ENCODE peak calls at places on chromosomes 2 and 18, in four cellular contexts. P is stomach, S is kidney, W is OCI-LY7. I is an unnamed sample. For H3K36me3, the result is how much of the 10 kb centered on the place peaks cover.

GRCh38 chr2:173286153-173286809 is 68.4 kb upstream of the CDCA7 start:
- DNase-seq in P (no peak), S (no peak), W (peak), I (no peak)

GRCh38 chr18:2787225-2787624 is 59.6 kb upstream of the EMILIN2 start:
- DNase-seq in P (no peak), W (no peak), S (no peak), I (no peak)

GRCh38 chr2:218485986-218486667 is 67.2 kb downstream of the VIL1 start:
- DNase-seq in S (no peak), P (no peak), W (no peak), I (no peak)

GRCh38 chr2:134232868-134233732 is 20.8 kb upstream of the MGAT5 start:
- DNase-seq in W (peak), P (no peak), S (no peak), I (no peak)

GRCh38 chr2:60366178-60366577 is 187.3 kb downstream of the BCL11A start:
- DNase-seq in S (no peak), W (peak), P (no peak), I (no peak)

GRCh38 chr2:235045336-235045972 is 93.6 kb downstream of the SH3BP4 start:
- DNase-seq in P (peak), S (no peak), W (peak), I (no peak)

GRCh38 chr2:85583667-85584353 is 421 bp upstream of the VAMP5 start:
- DNase-seq in W (no peak), P (no peak), S (peak), I (no peak)

GRCh38 chr2:20447437-20448245 is 767 bp downstream of the RHOB start:
- DNase-seq in P (peak), W (no peak), S (peak), I (peak)

GRCh38 chr18:37276111-37276510 is 289.5 kb downstream of the CELF4 start:
- DNase-seq in S (no peak), P (no peak), W (no peak), I (no peak)

GRCh38 chr2:36290306-36290705 is 65.3 kb upstream of the CRIM1 start:
- DNase-seq in W (no peak), S (no peak), P (no peak), I (no peak)

GRCh38 chr2:170122883-170123547 is 54.9 kb upstream of the MYO3B start:
- DNase-seq in P (no peak), W (no peak), S (no peak), I (no peak)

GRCh38 chr18:39053569-39053968 is 1488.0 kb upstream of the CELF4 start:
- DNase-seq in S (no peak), W (no peak), P (no peak), I (no peak)

GRCh38 chr2:188524519-188525113 is 232.9 kb downstream of the GULP1 start:
- DNase-seq in W (peak), P (peak), S (no peak), I (peak)

GRCh38 chr2:190910341-190911136 is 29.9 kb downstream of the GLS start:
- DNase-seq in P (no peak), W (no peak), S (no peak), I (no peak)

GRCh38 chr2:72263043-72263780 is 115.5 kb upstream of the CYP26B1 start:
- DNase-seq in W (no peak), S (no peak), P (no peak), I (no peak)

GRCh38 chr2:20212459-20212870 is 12.5 kb downstream of the SDC1 start:
- DNase-seq in W (peak), S (peak), P (no peak), I (no peak)

GRCh38 chr2:161158882-161159281 is 1.3 kb upstream of the TANK start:
- DNase-seq in P (no peak), S (no peak), W (no peak), I (no peak)

GRCh38 chr2:46803911-46804670 is 111.5 kb downstream of the MCFD2 start:
- DNase-seq in W (no peak), S (no peak), P (no peak), I (no peak)

GRCh38 chr2:134169788-134170187 is 84.1 kb upstream of the MGAT5 start:
- DNase-seq in P (no peak), W (no peak), S (no peak), I (no peak)

DNA sequence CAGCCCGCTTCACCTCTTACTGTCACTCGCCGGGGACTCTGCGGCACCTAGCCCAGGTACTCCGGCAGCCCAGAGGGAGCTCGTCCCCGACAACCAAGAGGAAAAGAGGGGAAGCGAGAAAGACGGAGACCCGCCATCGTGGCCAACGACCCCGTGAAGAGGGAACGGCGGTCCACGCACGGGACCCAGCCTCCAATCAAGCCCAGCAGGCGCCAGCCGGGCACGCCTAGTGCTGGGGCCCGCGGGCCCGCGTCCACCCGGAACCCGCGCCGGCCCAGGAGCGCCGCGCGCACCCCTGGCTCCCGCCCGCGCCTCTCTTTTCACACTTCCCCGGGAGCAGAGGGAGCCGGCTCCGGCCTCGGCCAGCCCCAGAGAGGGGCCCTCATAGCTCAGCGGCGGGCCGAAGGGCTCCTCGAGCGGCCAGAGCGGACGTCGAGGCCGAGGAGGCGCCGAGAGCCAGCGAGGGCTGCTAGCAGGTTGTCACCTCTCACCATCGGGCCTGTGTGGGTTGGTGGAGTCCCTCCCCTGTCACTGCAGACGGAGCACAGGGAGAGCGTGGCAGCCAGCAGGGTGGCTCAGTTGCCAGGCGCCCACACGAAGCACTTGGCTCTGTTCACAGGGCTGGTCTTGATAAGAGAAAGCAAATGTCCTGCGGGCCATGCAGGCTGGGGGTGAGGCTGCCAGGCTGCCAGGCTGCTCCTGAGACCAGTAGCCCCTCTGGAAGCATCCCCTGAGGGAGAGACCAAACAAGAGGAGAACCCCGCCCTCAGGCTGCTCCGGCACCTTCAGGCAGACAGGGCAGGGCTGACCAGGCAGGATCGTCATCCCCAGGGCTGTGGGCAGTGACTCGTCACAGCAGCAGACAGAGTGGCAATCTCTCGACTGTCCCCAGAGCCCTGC is 36.9 kb upstream of the KLF11 start:
- DNase-seq in P (peak), W (no peak), S (peak), I (peak)
- H3K36me3 ChIP-seq in P (under half), W (under half), S (under half), I (under half)

GRCh38 chr18:12347895-12348294 is 29.1 kb downstream of the AFG3L2 start:
- DNase-seq in P (no peak), S (no peak), W (no peak), I (no peak)

GRCh38 chr18:12346240-12346565 is 30.8 kb downstream of the AFG3L2 start:
- DNase-seq in S (no peak), W (no peak), P (no peak), I (no peak)

GRCh38 chr18:12342661-12343060 is 34.4 kb downstream of the AFG3L2 start:
- DNase-seq in P (no peak), W (no peak), S (no peak), I (no peak)

GRCh38 chr18:12345491-12346239 is 31.4 kb downstream of the AFG3L2 start:
- DNase-seq in P (no peak), S (no peak), W (no peak), I (no peak)
- H3K36me3 ChIP-seq in P (half or more), S (half or more), W (half or more), I (under half)

GRCh38 chr18:12011199-12011961 is 30.1 kb downstream of the IMPA2 start:
- DNase-seq in S (peak), P (no peak), W (no peak), I (no peak)
- H3K36me3 ChIP-seq in S (under half), P (under half), W (under half), I (under half)

DNA sequence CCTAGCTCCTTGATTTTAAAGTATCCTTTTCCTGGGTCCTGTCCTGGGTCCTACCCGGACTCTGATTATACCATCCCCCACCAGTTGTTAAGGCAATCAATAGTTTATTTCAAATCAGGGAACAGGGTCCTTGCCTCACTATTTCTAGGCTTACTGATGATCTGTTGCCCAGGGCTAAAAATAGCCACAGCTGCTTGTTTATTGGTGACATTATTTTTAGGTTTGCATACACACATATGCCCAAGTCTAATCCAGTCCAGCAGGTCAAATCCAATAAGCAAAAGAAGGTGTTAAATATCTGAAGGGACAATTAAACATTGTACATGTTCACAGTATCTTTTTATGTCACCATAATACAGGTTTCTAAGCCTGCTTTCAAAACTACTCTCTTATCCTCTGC is 66.0 kb downstream of the RAB10 start:
- DNase-seq in S (no peak), P (no peak), W (no peak), I (no peak)
- H3K36me3 ChIP-seq in S (under half), P (under half), W (half or more), I (under half)